ENCODE peak calls at places on chromosomes 4 and X, in eight cellular contexts. Z is T-helper 2 cell; Q is head of caudate nucleus; B is heart left ventricle; W is astrocyte; J is amniotic stem cell; D is activated effector memory CD4-positive, alpha-beta T cell treated with Interleukin-2 at 50 U/mL for 16 hours; C is NCI-H1436. O is an unnamed sample.

GRCh38 chr4:147157860-147158701 is 212.4 kb upstream of the TTC29 start:
- DNase-seq in Z (no peak), Q (peak; percentile 21), B (peak; percentile 22), W (peak; percentile 35), J (no peak), D (no peak), C (no peak), O (peak; percentile 57)

GRCh38 chr4:164949448-164950118 is 27.9 kb downstream of the TRIM61 start:
- DNase-seq in Z (no peak), Q (no peak), B (no peak), W (no peak), J (no peak), D (no peak), C (no peak), O (no peak)

GRCh38 chrX:129744881-129745321 is 6.1 kb downstream of the XPNPEP2 start:
- DNase-seq in Z (peak; percentile 20), Q (no peak), B (no peak), W (no peak), J (no peak), D (peak; percentile 22), C (no peak), O (no peak)

GRCh38 chrX:40420899-40421729 is 159.7 kb upstream of the ATP6AP2 start:
- DNase-seq in Z (no peak), Q (peak; percentile 70), B (peak; percentile 29), W (peak; percentile 71), J (no peak), D (no peak), C (no peak), O (no peak)

GRCh38 chr4:112747035-112747434 is 110.1 kb downstream of the LARP7 start:
- DNase-seq in Z (no peak), Q (no peak), B (no peak), W (no peak), J (no peak), D (no peak), C (no peak), O (no peak)

GRCh38 chr4:162237676-162238075 is 73.9 kb upstream of the FSTL5 start:
- DNase-seq in Z (no peak), Q (no peak), B (no peak), W (no peak), J (no peak), D (no peak), C (no peak), O (no peak)

GRCh38 chr4:94690851-94691254 is 66.9 kb upstream of the BMPR1B start:
- DNase-seq in Z (no peak), Q (no peak), B (no peak), W (peak; percentile 15), J (no peak), D (no peak), C (no peak), O (no peak)

GRCh38 chrX:111168314-111168713 is 72.3 kb downstream of the PAK3 start:
- DNase-seq in Z (no peak), Q (no peak), B (no peak), W (no peak), J (peak; percentile 0), D (no peak), C (peak; percentile 30), O (no peak)

GRCh38 chr4:184450045-184450444 is 24.3 kb downstream of the IRF2 start:
- DNase-seq in Z (no peak), Q (no peak), B (no peak), W (peak; percentile 71), J (peak; percentile 37), D (no peak), C (no peak), O (no peak)

GRCh38 chr4:107391630-107392028 is 328.4 kb downstream of the PAPSS1 start:
- DNase-seq in Z (no peak), Q (no peak), B (no peak), W (no peak), J (no peak), D (no peak), C (no peak), O (no peak)

GRCh38 chrX:57918750-57919436 is 8.6 kb upstream of the ZXDA start:
- DNase-seq in Z (no peak), Q (no peak), B (no peak), W (no peak), J (no peak), D (no peak), C (peak; percentile 36), O (no peak)